ENCODE peak calls at places on chromosome 17, in seven cellular contexts. One of them, this sample, is unnamed.

GRCh38 chr17:80970044-80970761 is 21.4 kb upstream of the CHMP6 start:
- DNase-seq in fibroblast of lung: peak
- DNase-seq in GM12865: peak
- DNase-seq in mesothelial cell of epicardium: no peak
- DNase-seq in cardiac muscle cell: peak
- DNase-seq in heart left ventricle: no peak
- DNase-seq in AG09309: no peak
- DNase-seq in this sample: peak

GRCh38 chr17:73552300-73553088 is 91.8 kb downstream of the SDK2 start:
- DNase-seq in AG09309: no peak
- DNase-seq in cardiac muscle cell: no peak
- DNase-seq in heart left ventricle: no peak
- DNase-seq in mesothelial cell of epicardium: no peak
- DNase-seq in fibroblast of lung: no peak
- DNase-seq in GM12865: no peak
- DNase-seq in this sample: no peak

GRCh38 chr17:60442271-60443201 is 20.2 kb downstream of the CHCT1 start:
- DNase-seq in heart left ventricle: no peak
- DNase-seq in GM12865: no peak
- DNase-seq in fibroblast of lung: peak
- DNase-seq in mesothelial cell of epicardium: no peak
- DNase-seq in cardiac muscle cell: peak
- DNase-seq in AG09309: no peak
- DNase-seq in this sample: no peak

GRCh38 chr17:40791808-40792436 is 7.8 kb downstream of the KRT28 start:
- DNase-seq in fibroblast of lung: peak
- DNase-seq in mesothelial cell of epicardium: no peak
- DNase-seq in GM12865: peak
- DNase-seq in AG09309: no peak
- DNase-seq in heart left ventricle: no peak
- DNase-seq in cardiac muscle cell: peak
- DNase-seq in this sample: no peak

GRCh38 chr17:60224064-60224463 is 74.3 kb downstream of the CA4 start:
- DNase-seq in mesothelial cell of epicardium: no peak
- DNase-seq in fibroblast of lung: peak
- DNase-seq in GM12865: no peak
- DNase-seq in cardiac muscle cell: peak
- DNase-seq in heart left ventricle: no peak
- DNase-seq in AG09309: no peak
- DNase-seq in this sample: no peak

GRCh38 chr17:44971776-44972483 is 3.8 kb upstream of the C1QL1 start:
- DNase-seq in GM12865: peak
- DNase-seq in fibroblast of lung: peak
- DNase-seq in AG09309: no peak
- DNase-seq in cardiac muscle cell: no peak
- DNase-seq in heart left ventricle: no peak
- DNase-seq in mesothelial cell of epicardium: no peak
- DNase-seq in this sample: no peak

GRCh38 chr17:10205549-10206185 is 7.3 kb upstream of the GAS7 start:
- DNase-seq in fibroblast of lung: no peak
- DNase-seq in AG09309: no peak
- DNase-seq in GM12865: peak
- DNase-seq in heart left ventricle: no peak
- DNase-seq in cardiac muscle cell: no peak
- DNase-seq in mesothelial cell of epicardium: no peak
- DNase-seq in this sample: no peak

GRCh38 chr17:39997543-39997942 is 16.9 kb downstream of the PSMD3 start:
- DNase-seq in mesothelial cell of epicardium: no peak
- DNase-seq in AG09309: no peak
- DNase-seq in fibroblast of lung: no peak
- DNase-seq in GM12865: no peak
- DNase-seq in cardiac muscle cell: no peak
- DNase-seq in heart left ventricle: no peak
- DNase-seq in this sample: no peak

GRCh38 chr17:19805006-19805405 is 56.9 kb upstream of the ALDH3A1 start:
- DNase-seq in fibroblast of lung: peak
- DNase-seq in mesothelial cell of epicardium: no peak
- DNase-seq in GM12865: no peak
- DNase-seq in AG09309: peak
- DNase-seq in cardiac muscle cell: no peak
- DNase-seq in heart left ventricle: no peak
- DNase-seq in this sample: no peak

GRCh38 chr17:19799796-19800195 is 51.7 kb upstream of the ALDH3A1 start:
- DNase-seq in cardiac muscle cell: no peak
- DNase-seq in fibroblast of lung: no peak
- DNase-seq in mesothelial cell of epicardium: no peak
- DNase-seq in heart left ventricle: no peak
- DNase-seq in GM12865: no peak
- DNase-seq in AG09309: no peak
- DNase-seq in this sample: no peak

GRCh38 chr17:19796457-19796856 is 48.4 kb upstream of the ALDH3A1 start:
- DNase-seq in fibroblast of lung: no peak
- DNase-seq in heart left ventricle: no peak
- DNase-seq in mesothelial cell of epicardium: no peak
- DNase-seq in cardiac muscle cell: no peak
- DNase-seq in AG09309: no peak
- DNase-seq in GM12865: no peak
- DNase-seq in this sample: no peak

DNA sequence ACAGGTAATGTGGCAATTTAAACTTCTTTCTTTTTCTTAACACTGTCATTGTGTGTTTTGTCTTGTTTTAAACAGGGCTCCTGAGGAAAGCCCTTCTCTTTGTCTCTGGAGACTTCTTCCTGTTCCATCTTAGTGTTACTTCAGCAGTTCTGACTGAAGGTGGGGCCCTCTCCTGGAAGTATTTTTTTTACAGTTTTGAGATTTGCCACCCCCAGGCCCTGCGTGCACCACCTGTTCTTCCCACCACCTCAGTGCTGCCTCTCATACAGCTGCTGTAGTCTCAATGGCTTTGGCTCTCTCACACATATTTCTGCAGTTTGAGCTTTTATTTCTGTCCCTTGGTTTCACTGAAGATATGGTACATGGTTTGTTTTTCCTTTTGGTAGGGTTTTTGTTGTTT is 52.5 kb upstream of the ALDH3A1 start:
- DNase-seq in heart left ventricle: no peak
- DNase-seq in cardiac muscle cell: no peak
- DNase-seq in mesothelial cell of epicardium: no peak
- DNase-seq in GM12865: peak
- DNase-seq in fibroblast of lung: no peak
- DNase-seq in AG09309: no peak
- DNase-seq in this sample: no peak
- TF ChIP-seq CTCF in heart left ventricle: no peak
- TF ChIP-seq CTCF in cardiac muscle cell: no peak
- TF ChIP-seq CTCF in mesothelial cell of epicardium: no peak
- TF ChIP-seq CTCF in GM12865: no peak
- TF ChIP-seq CTCF in fibroblast of lung: no peak
- TF ChIP-seq CTCF in AG09309: no peak
- TF ChIP-seq CTCF in this sample: no peak

DNA sequence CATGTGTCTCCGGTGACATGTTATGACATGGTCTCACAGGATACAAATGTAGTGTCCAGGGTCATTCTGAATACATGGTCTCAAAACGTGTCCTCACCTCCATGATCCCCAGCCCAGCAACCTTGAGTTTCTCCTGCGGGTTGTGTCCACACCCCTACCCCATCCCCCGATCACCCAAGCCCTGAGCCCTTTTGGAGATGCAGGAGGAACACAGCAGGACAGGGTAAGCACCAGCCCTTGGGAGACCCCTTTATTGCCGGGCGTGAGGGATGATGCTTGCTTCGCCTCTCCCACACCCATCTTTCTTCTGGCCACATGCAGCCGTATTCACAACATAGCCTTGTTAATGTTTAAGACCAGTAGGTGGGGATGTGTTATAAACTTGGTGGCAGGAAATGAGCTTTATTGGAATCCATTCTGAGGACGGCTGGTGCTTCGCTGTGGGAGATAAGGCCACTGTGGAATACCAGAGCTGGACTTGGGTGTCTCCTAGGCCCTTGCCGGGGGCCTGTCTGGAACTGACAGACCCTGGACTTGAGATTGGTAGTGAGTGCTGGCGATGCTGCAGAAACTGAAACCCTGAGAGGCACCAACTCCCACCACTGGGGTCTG is 5.5 kb downstream of the TMEM132E start:
- DNase-seq in AG09309: peak
- DNase-seq in mesothelial cell of epicardium: no peak
- DNase-seq in GM12865: peak
- DNase-seq in fibroblast of lung: peak
- DNase-seq in cardiac muscle cell: peak
- DNase-seq in heart left ventricle: no peak
- DNase-seq in this sample: no peak
- TF ChIP-seq CTCF in AG09309: no peak
- TF ChIP-seq CTCF in mesothelial cell of epicardium: no peak
- TF ChIP-seq CTCF in GM12865: no peak
- TF ChIP-seq CTCF in fibroblast of lung: no peak
- TF ChIP-seq CTCF in cardiac muscle cell: peak
- TF ChIP-seq CTCF in heart left ventricle: no peak
- TF ChIP-seq CTCF in this sample: no peak

DNA sequence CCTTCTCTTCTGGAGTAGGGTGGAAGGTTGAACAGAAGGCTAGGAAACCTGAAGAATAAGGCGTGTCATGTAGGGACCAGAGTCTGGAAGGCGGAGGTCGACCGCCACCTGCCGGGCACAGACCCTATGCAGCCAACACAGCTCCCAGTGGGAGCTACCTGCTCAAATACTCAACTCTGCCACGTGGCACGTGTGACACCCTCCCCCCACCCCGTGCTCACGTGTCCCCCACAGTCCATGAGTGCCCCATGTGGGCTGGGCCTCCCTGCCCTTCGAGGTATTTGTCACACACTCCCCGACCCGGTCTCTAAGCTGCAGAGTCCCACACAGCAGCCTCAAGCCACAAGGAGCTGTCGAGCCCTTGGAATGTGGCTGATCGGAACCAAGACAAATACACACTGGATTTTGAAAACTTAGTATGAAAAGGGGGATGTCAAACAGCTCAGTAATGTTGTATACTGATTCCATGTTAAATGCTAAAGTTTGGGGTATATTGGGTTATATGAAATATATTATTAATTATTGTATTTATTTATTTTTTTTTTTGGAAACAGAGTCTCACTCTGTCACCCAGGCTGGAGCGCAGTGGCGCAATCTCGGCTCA is 11.7 kb downstream of the HID1 start:
- DNase-seq in heart left ventricle: no peak
- DNase-seq in GM12865: peak
- DNase-seq in fibroblast of lung: peak
- DNase-seq in mesothelial cell of epicardium: no peak
- DNase-seq in AG09309: no peak
- DNase-seq in cardiac muscle cell: peak
- DNase-seq in this sample: peak
- TF ChIP-seq CTCF in heart left ventricle: peak
- TF ChIP-seq CTCF in GM12865: peak
- TF ChIP-seq CTCF in fibroblast of lung: peak
- TF ChIP-seq CTCF in mesothelial cell of epicardium: no peak
- TF ChIP-seq CTCF in AG09309: peak
- TF ChIP-seq CTCF in cardiac muscle cell: peak
- TF ChIP-seq CTCF in this sample: peak

GRCh38 chr17:33730131-33730530 is 437.0 kb upstream of the ASIC2 start:
- DNase-seq in heart left ventricle: no peak
- DNase-seq in AG09309: no peak
- DNase-seq in mesothelial cell of epicardium: no peak
- DNase-seq in fibroblast of lung: no peak
- DNase-seq in cardiac muscle cell: no peak
- DNase-seq in GM12865: no peak
- DNase-seq in this sample: no peak

GRCh38 chr17:33725675-33726271 is 432.7 kb upstream of the ASIC2 start:
- DNase-seq in GM12865: peak
- DNase-seq in cardiac muscle cell: peak
- DNase-seq in heart left ventricle: no peak
- DNase-seq in AG09309: no peak
- DNase-seq in fibroblast of lung: peak
- DNase-seq in mesothelial cell of epicardium: no peak
- DNase-seq in this sample: peak
- TF ChIP-seq CTCF in GM12865: peak
- TF ChIP-seq CTCF in cardiac muscle cell: peak
- TF ChIP-seq CTCF in heart left ventricle: peak
- TF ChIP-seq CTCF in AG09309: peak
- TF ChIP-seq CTCF in fibroblast of lung: peak
- TF ChIP-seq CTCF in mesothelial cell of epicardium: peak
- TF ChIP-seq CTCF in this sample: peak

DNA sequence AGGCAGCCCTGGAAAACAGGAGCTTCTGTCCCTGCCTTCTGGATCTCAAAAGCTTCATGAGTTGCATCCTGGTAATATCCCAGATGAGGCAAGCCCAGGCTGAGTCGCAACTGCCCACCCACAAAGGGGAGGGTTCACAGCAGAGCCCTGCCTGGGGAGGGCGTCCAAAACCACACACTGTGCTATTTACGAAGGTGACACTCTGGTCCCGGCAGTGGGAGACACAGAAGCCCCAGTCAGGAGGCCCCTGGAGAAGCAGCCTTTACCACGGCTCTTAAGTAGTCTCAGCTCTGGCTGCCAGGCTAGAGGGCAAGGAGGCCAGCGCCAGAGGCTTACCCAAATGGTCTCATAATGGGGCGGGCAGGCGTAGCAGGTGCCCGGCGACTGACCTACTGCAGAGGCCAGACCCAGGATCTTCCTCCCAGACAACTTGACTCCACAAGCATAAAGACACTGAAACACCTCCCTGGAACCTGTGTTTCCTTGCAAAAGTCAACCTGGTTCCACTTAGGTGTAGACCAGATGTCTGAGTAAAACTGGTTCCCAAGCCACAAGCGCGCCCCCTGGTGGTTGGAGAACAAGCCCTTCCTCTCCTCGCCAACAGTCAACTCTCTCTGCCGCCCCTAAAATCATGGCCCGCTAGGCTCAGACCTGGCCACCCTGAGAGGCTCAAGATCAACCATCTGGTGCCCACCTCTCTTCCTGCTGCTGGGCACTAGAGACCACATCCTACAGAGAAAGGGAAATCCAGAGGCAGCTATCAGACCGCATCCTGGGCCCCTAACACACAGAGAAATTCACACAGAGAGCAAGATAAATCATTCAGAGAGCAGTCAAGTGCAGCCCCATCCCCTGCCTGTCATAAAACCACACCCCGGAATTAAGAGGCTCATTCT is 5.2 kb downstream of the AXIN2 start:
- DNase-seq in cardiac muscle cell: peak
- DNase-seq in fibroblast of lung: peak
- DNase-seq in GM12865: peak
- DNase-seq in AG09309: no peak
- DNase-seq in mesothelial cell of epicardium: peak
- DNase-seq in heart left ventricle: peak
- DNase-seq in this sample: peak
- TF ChIP-seq CTCF in cardiac muscle cell: peak
- TF ChIP-seq CTCF in fibroblast of lung: peak
- TF ChIP-seq CTCF in GM12865: peak
- TF ChIP-seq CTCF in AG09309: peak
- TF ChIP-seq CTCF in mesothelial cell of epicardium: peak
- TF ChIP-seq CTCF in heart left ventricle: peak
- TF ChIP-seq CTCF in this sample: peak